ENCODE peak calls at places on chromosome 18, in seven cellular contexts. A, W, O, H, J, M and K are unnamed samples.

GRCh38 chr18:3585656-3586509 is 135.9 kb downstream of the TGIF1 start:
- DNase-seq in A (peak), W (peak), O (peak), H (peak), J (peak), M (peak), K (no peak)

GRCh38 chr18:5103286-5103685 is 93.8 kb downstream of the AKAIN1 start:
- DNase-seq in A (no peak), W (no peak), O (no peak), H (no peak), J (no peak), M (no peak), K (no peak)

GRCh38 chr18:63850010-63850409 is 37.5 kb upstream of the SERPINB2 start:
- DNase-seq in A (no peak), W (peak), O (peak), H (peak), J (no peak), M (peak), K (no peak)

GRCh38 chr18:32980896-32981295 is 208.1 kb upstream of the KLHL14 start:
- DNase-seq in A (no peak), W (no peak), O (peak), H (peak), J (no peak), M (no peak), K (no peak)

GRCh38 chr18:69400253-69400975 is at the start of gene DOK6:
- DNase-seq in A (peak), W (peak), O (peak), H (peak), J (peak), M (peak), K (peak)

GRCh38 chr18:62839874-62840713 is 124.8 kb downstream of the PHLPP1 start:
- DNase-seq in A (no peak), W (no peak), O (peak), H (no peak), J (no peak), M (no peak), K (no peak)

GRCh38 chr18:13239557-13239956 is 21.0 kb downstream of the LDLRAD4 start:
- DNase-seq in A (peak), W (no peak), O (no peak), H (no peak), J (no peak), M (no peak), K (no peak)

GRCh38 chr18:13810950-13811485 is 12.9 kb upstream of the MC5R start:
- DNase-seq in A (no peak), W (no peak), O (no peak), H (no peak), J (no peak), M (no peak), K (no peak)

GRCh38 chr18:22223961-22224322 is 54.6 kb downstream of the GATA6 start:
- DNase-seq in A (no peak), W (no peak), O (no peak), H (no peak), J (no peak), M (no peak), K (no peak)

GRCh38 chr18:60549338-60549960 is 176.9 kb upstream of the MC4R start:
- DNase-seq in A (peak), W (peak), O (peak), H (peak), J (no peak), M (peak), K (no peak)

GRCh38 chr18:34031810-34032209 is 192.9 kb downstream of the NOL4 start:
- DNase-seq in A (no peak), W (no peak), O (no peak), H (no peak), J (no peak), M (no peak), K (no peak)

GRCh38 chr18:36809590-36810381 is 19.0 kb downstream of the TPGS2 start:
- DNase-seq in A (peak), W (peak), O (peak), H (peak), J (no peak), M (no peak), K (no peak)

GRCh38 chr18:6414118-6414722 is 491 bp downstream of the L3MBTL4 start:
- DNase-seq in A (peak), W (peak), O (peak), H (peak), J (peak), M (no peak), K (peak)
- H3K4me3 ChIP-seq in A (peak), W (peak), O (peak), H (peak), J (peak), M (peak), K (peak)

GRCh38 chr18:25650201-25650941 is 298.4 kb upstream of the ZNF521 start:
- DNase-seq in A (no peak), W (peak), O (peak), H (peak), J (no peak), M (no peak), K (no peak)
- H3K4me3 ChIP-seq in A (no peak), W (no peak), O (no peak), H (no peak), J (no peak), M (no peak), K (no peak)

GRCh38 chr18:79792096-79792987 is 5.4 kb upstream of the KCNG2 start:
- DNase-seq in A (no peak), W (no peak), O (no peak), H (no peak), J (no peak), M (no peak), K (no peak)
- H3K4me3 ChIP-seq in A (no peak), W (no peak), O (no peak), H (no peak), J (peak), M (no peak), K (no peak)

GRCh38 chr18:76484749-76485387 is 10.2 kb downstream of the ZNF516 start:
- DNase-seq in A (no peak), W (no peak), O (no peak), H (no peak), J (no peak), M (no peak), K (no peak)
- H3K4me3 ChIP-seq in A (no peak), W (no peak), O (no peak), H (no peak), J (no peak), M (no peak), K (no peak)

GRCh38 chr18:51028201-51028805 is 1.7 kb upstream of the SMAD4 start:
- DNase-seq in A (no peak), W (no peak), O (peak), H (peak), J (no peak), M (no peak), K (no peak)
- H3K4me3 ChIP-seq in A (no peak), W (no peak), O (no peak), H (no peak), J (no peak), M (no peak), K (no peak)

GRCh38 chr18:44732604-44733003 is 51.9 kb downstream of the SETBP1 start:
- DNase-seq in A (no peak), W (no peak), O (no peak), H (no peak), J (no peak), M (no peak), K (no peak)
- H3K4me3 ChIP-seq in A (no peak), W (no peak), O (no peak), H (no peak), J (no peak), M (no peak), K (no peak)